ENCODE peak calls at places on chromosomes 4 and X, in nine cellular contexts. Z is CD8-positive, alpha-beta T cell; B is GM06990; P is activated CD4-positive, alpha-beta T cell treated with anti-CD3 and anti-CD28 coated beads, Interleukin-2, amount 10 ng/mL, durations not matched to agents 7 days and 5 days; V is CD4-positive, alpha-beta T cell; M is mucosa of gallbladder; N is activated T-helper 1 cell treated with anti-CD3 and anti-CD28 coated beads, Interleukin-12 subunit alpha, Interleukin-12 subunit beta, Interleukin-2, Interleukin-4 antibody, amounts not matched to agents 30 ng/mL and 10 ng/mL and 1 ng/mL, durations not matched to agents 14 hours and 24 hours and 36 hours; G is non-pigmented ciliary epithelial cell; C is SW480. K is an unnamed sample.

GRCh38 chr4:112938461-112939058 is 110.9 kb upstream of the ANK2 start:
- DNase-seq in V (no peak), M (no peak), N (no peak), B (peak), Z (no peak), P (no peak), C (peak), G (peak), K (no peak)

GRCh38 chr4:89575840-89576239 is 261.1 kb downstream of the SNCA start:
- DNase-seq in V (no peak), Z (no peak), N (no peak), G (no peak), M (no peak), P (no peak), C (no peak), B (no peak), K (no peak)

GRCh38 chrX:46791927-46792825 is 33.3 kb upstream of the SLC9A7 start:
- DNase-seq in B (peak), V (no peak), Z (no peak), P (peak), G (peak), M (no peak), N (no peak), C (peak), K (no peak)

GRCh38 chrX:102835504-102836146 is 101.4 kb upstream of the RAB40AL start:
- DNase-seq in Z (no peak), V (no peak), G (no peak), M (no peak), P (peak), C (peak), N (no peak), B (no peak), K (no peak)

GRCh38 chr4:120718979-120719566 is 203.5 kb downstream of the PRDM5 start:
- DNase-seq in P (peak), G (peak), C (peak), N (no peak), M (no peak), Z (peak), B (no peak), V (no peak), K (no peak)

GRCh38 chrX:1453951-1454785 is 1.5 kb upstream of the ASMTL start:
- DNase-seq in G (peak), N (peak), B (peak), V (peak), P (peak), C (peak), M (peak), Z (peak), K (peak)

GRCh38 chr4:825969-826330 is at the start of gene CPLX1:
- DNase-seq in M (no peak), N (no peak), B (no peak), C (no peak), V (no peak), P (no peak), Z (peak), G (no peak), K (no peak)

GRCh38 chr4:17708992-17709759 is 72.2 kb downstream of the FAM184B start:
- DNase-seq in P (no peak), G (no peak), Z (no peak), B (no peak), V (no peak), N (no peak), M (no peak), C (no peak), K (no peak)

GRCh38 chr4:34953145-34953799 is 1291.0 kb downstream of the ARAP2 start:
- DNase-seq in B (no peak), Z (no peak), C (peak), P (no peak), V (no peak), N (no peak), G (no peak), M (no peak), K (no peak)

GRCh38 chr4:25552580-25553271 is 102.9 kb upstream of the SLC34A2 start:
- DNase-seq in G (no peak), B (no peak), P (no peak), V (no peak), Z (no peak), N (no peak), C (no peak), M (peak), K (no peak)

GRCh38 chrX:51461053-51462050 is 35.0 kb downstream of the NUDT11 start:
- DNase-seq in P (peak), Z (no peak), M (peak), C (peak), V (no peak), N (no peak), G (no peak), B (no peak), K (no peak)

GRCh38 chr4:122329876-122330595 is 48.8 kb upstream of the ADAD1 start:
- DNase-seq in B (no peak), M (no peak), V (no peak), C (no peak), Z (no peak), N (no peak), P (no peak), G (peak), K (no peak)

GRCh38 chr4:47510506-47511143 is 25.6 kb downstream of the ATP10D start:
- DNase-seq in V (no peak), G (no peak), Z (no peak), M (no peak), P (no peak), B (peak), N (no peak), C (no peak), K (no peak)

GRCh38 chr4:186845137-186845842 is 121.6 kb upstream of the FAT1 start:
- DNase-seq in Z (no peak), C (peak), G (peak), B (no peak), M (peak), N (no peak), P (no peak), V (no peak), K (no peak)

GRCh38 chr4:105139646-105140045 is 7.0 kb upstream of the TET2 start:
- DNase-seq in B (no peak), M (no peak), C (no peak), G (no peak), P (no peak), V (no peak), Z (no peak), N (no peak), K (no peak)

GRCh38 chr4:27048350-27049100 is 187.9 kb downstream of the STIM2 start:
- DNase-seq in N (no peak), B (no peak), M (no peak), V (no peak), Z (no peak), C (peak), P (no peak), G (peak), K (no peak)

GRCh38 chr4:98506462-98507132 is 151.8 kb downstream of the TSPAN5 start:
- DNase-seq in N (no peak), P (no peak), C (peak), G (no peak), B (no peak), M (no peak), V (no peak), Z (no peak), K (no peak)